ENCODE peak calls at places on chromosome X, in seven cellular contexts. One of them, this sample, is unnamed.

GRCh38 chrX:9310596-9310995 is 154.3 kb upstream of the TBL1X start:
- DNase-seq in A549: no peak
- DNase-seq in prostate gland: no peak
- DNase-seq in right lobe of liver: no peak
- DNase-seq in upper lobe of left lung: no peak
- DNase-seq in GM12892: no peak
- DNase-seq in spleen: no peak
- DNase-seq in this sample: no peak

GRCh38 chrX:22730542-22730941 is 269.2 kb upstream of the DDX53 start:
- DNase-seq in A549: no peak
- DNase-seq in prostate gland: no peak
- DNase-seq in right lobe of liver: no peak
- DNase-seq in upper lobe of left lung: no peak
- DNase-seq in GM12892: no peak
- DNase-seq in spleen: no peak
- DNase-seq in this sample: no peak

GRCh38 chrX:132023896-132024386 is 839 bp downstream of the STK26 start:
- DNase-seq in A549: peak; percentile 2
- DNase-seq in prostate gland: peak; percentile 6
- DNase-seq in right lobe of liver: no peak
- DNase-seq in upper lobe of left lung: peak; percentile 82
- DNase-seq in GM12892: no peak
- DNase-seq in spleen: peak; percentile 87
- DNase-seq in this sample: peak; percentile 4

GRCh38 chrX:374566-374965 is 12.1 kb downstream of the PPP2R3B start:
- DNase-seq in A549: no peak
- DNase-seq in prostate gland: no peak
- DNase-seq in right lobe of liver: no peak
- DNase-seq in upper lobe of left lung: no peak
- DNase-seq in GM12892: no peak
- DNase-seq in spleen: peak; percentile 52
- DNase-seq in this sample: no peak

GRCh38 chrX:109732319-109732779 is 708 bp downstream of the ACSL4 start:
- DNase-seq in A549: peak; percentile 9
- DNase-seq in prostate gland: no peak
- DNase-seq in right lobe of liver: no peak
- DNase-seq in upper lobe of left lung: no peak
- DNase-seq in GM12892: no peak
- DNase-seq in spleen: no peak
- DNase-seq in this sample: peak; percentile 9

GRCh38 chrX:133561251-133561650 is 146.0 kb upstream of the GPC4 start:
- DNase-seq in A549: no peak
- DNase-seq in prostate gland: no peak
- DNase-seq in right lobe of liver: no peak
- DNase-seq in upper lobe of left lung: no peak
- DNase-seq in GM12892: no peak
- DNase-seq in spleen: no peak
- DNase-seq in this sample: no peak

GRCh38 chrX:38468758-38469157 is 92.6 kb upstream of the TSPAN7 start:
- DNase-seq in A549: no peak
- DNase-seq in prostate gland: no peak
- DNase-seq in right lobe of liver: no peak
- DNase-seq in upper lobe of left lung: no peak
- DNase-seq in GM12892: no peak
- DNase-seq in spleen: no peak
- DNase-seq in this sample: no peak

GRCh38 chrX:51802917-51803688 is 59.9 kb downstream of the GSPT2 start:
- DNase-seq in A549: peak; percentile 9
- DNase-seq in prostate gland: peak; percentile 33
- DNase-seq in right lobe of liver: peak; percentile 62
- DNase-seq in upper lobe of left lung: no peak
- DNase-seq in GM12892: peak; percentile 7
- DNase-seq in spleen: peak; percentile 83
- DNase-seq in this sample: no peak

GRCh38 chrX:131728295-131729145 is 184.6 kb downstream of the OR13H1 start:
- DNase-seq in A549: no peak
- DNase-seq in prostate gland: no peak
- DNase-seq in right lobe of liver: peak; percentile 64
- DNase-seq in upper lobe of left lung: no peak
- DNase-seq in GM12892: no peak
- DNase-seq in spleen: peak; percentile 84
- DNase-seq in this sample: no peak

GRCh38 chrX:24148535-24149345 is 789 bp upstream of the ZFX start:
- DNase-seq in A549: no peak
- DNase-seq in prostate gland: no peak
- DNase-seq in right lobe of liver: no peak
- DNase-seq in upper lobe of left lung: no peak
- DNase-seq in GM12892: peak; percentile 25
- DNase-seq in spleen: no peak
- DNase-seq in this sample: no peak

GRCh38 chrX:1380672-1381233 is 11.2 kb downstream of the SLC25A6 start:
- DNase-seq in A549: no peak
- DNase-seq in prostate gland: no peak
- DNase-seq in right lobe of liver: peak; percentile 27
- DNase-seq in upper lobe of left lung: no peak
- DNase-seq in GM12892: no peak
- DNase-seq in spleen: no peak
- DNase-seq in this sample: no peak

GRCh38 chrX:30957753-30958152 is 68.7 kb upstream of the TAB3 start:
- DNase-seq in A549: peak; percentile 5
- DNase-seq in prostate gland: peak; percentile 25
- DNase-seq in right lobe of liver: no peak
- DNase-seq in upper lobe of left lung: no peak
- DNase-seq in GM12892: no peak
- DNase-seq in spleen: no peak
- DNase-seq in this sample: peak; percentile 9

GRCh38 chrX:41785685-41786084 is 61.7 kb downstream of the GPR82 start:
- DNase-seq in A549: no peak
- DNase-seq in prostate gland: no peak
- DNase-seq in right lobe of liver: no peak
- DNase-seq in upper lobe of left lung: no peak
- DNase-seq in GM12892: no peak
- DNase-seq in spleen: no peak
- DNase-seq in this sample: no peak

GRCh38 chrX:129945131-129945530 is 37.3 kb upstream of the BCORL1 start:
- DNase-seq in A549: no peak
- DNase-seq in prostate gland: no peak
- DNase-seq in right lobe of liver: no peak
- DNase-seq in upper lobe of left lung: no peak
- DNase-seq in GM12892: no peak
- DNase-seq in spleen: no peak
- DNase-seq in this sample: no peak

GRCh38 chrX:130895299-130895698 is 7.7 kb downstream of the ENOX2 start:
- DNase-seq in A549: no peak
- DNase-seq in prostate gland: no peak
- DNase-seq in right lobe of liver: no peak
- DNase-seq in upper lobe of left lung: no peak
- DNase-seq in GM12892: no peak
- DNase-seq in spleen: no peak
- DNase-seq in this sample: no peak

GRCh38 chrX:23554304-23554703 is 113.0 kb upstream of the PRDX4 start:
- DNase-seq in A549: peak; percentile 4
- DNase-seq in prostate gland: peak; percentile 10
- DNase-seq in right lobe of liver: no peak
- DNase-seq in upper lobe of left lung: no peak
- DNase-seq in GM12892: no peak
- DNase-seq in spleen: no peak
- DNase-seq in this sample: no peak

GRCh38 chrX:23662853-23663252 is 4.4 kb upstream of the PRDX4 start:
- DNase-seq in A549: no peak
- DNase-seq in prostate gland: no peak
- DNase-seq in right lobe of liver: no peak
- DNase-seq in upper lobe of left lung: no peak
- DNase-seq in GM12892: no peak
- DNase-seq in spleen: no peak
- DNase-seq in this sample: no peak

GRCh38 chrX:87813566-87813965 is 296.0 kb downstream of the KLHL4 start:
- DNase-seq in A549: no peak
- DNase-seq in prostate gland: no peak
- DNase-seq in right lobe of liver: no peak
- DNase-seq in upper lobe of left lung: no peak
- DNase-seq in GM12892: no peak
- DNase-seq in spleen: no peak
- DNase-seq in this sample: peak; percentile 5

GRCh38 chrX:12227412-12228041 is 89.3 kb downstream of the FRMPD4 start:
- DNase-seq in A549: no peak
- DNase-seq in prostate gland: no peak
- DNase-seq in right lobe of liver: no peak
- DNase-seq in upper lobe of left lung: no peak
- DNase-seq in GM12892: no peak
- DNase-seq in spleen: no peak
- DNase-seq in this sample: no peak

GRCh38 chrX:23811135-23811781 is 28.3 kb downstream of the SAT1 start:
- DNase-seq in A549: no peak
- DNase-seq in prostate gland: no peak
- DNase-seq in right lobe of liver: no peak
- DNase-seq in upper lobe of left lung: no peak
- DNase-seq in GM12892: no peak
- DNase-seq in spleen: no peak
- DNase-seq in this sample: no peak

GRCh38 chrX:155998761-155999510 is 1.4 kb downstream of the IL9R start:
- DNase-seq in A549: no peak
- DNase-seq in prostate gland: no peak
- DNase-seq in right lobe of liver: no peak
- DNase-seq in upper lobe of left lung: no peak
- DNase-seq in GM12892: no peak
- DNase-seq in spleen: no peak
- DNase-seq in this sample: no peak

GRCh38 chrX:40646489-40647306 is 663 bp downstream of the CXorf38 start:
- DNase-seq in A549: peak; percentile 18
- DNase-seq in prostate gland: peak; percentile 17
- DNase-seq in right lobe of liver: peak; percentile 80
- DNase-seq in upper lobe of left lung: peak; percentile 87
- DNase-seq in GM12892: peak; percentile 38
- DNase-seq in spleen: peak; percentile 91
- DNase-seq in this sample: no peak

DNA sequence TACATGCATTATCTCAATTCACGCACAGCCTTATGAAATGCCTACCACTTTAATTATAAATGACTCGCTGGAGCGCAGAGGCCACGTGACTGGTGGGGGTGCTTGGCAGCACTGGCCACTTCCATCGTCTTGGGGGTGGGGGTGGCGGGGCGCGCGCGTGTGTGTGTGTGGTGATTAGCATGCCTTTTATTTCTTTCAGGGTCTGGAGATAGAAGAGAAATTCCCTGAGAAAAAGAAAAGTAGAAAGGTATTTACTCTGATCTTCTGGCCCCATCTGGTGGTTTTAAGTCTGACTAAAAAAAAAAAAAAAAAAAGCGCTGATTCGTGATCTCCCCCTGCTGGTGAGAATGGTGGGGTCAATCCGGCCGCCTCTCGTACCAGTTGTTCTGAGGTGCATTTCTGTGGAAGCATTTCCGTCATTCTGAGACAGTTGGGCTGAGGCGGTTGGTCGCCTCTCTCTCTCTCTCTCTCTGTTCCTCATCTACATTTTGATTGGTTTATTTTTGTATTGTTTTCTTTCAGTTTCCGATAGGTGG is at the start of gene CCNB3:
- DNase-seq in A549: peak; percentile 46
- DNase-seq in prostate gland: peak; percentile 33
- DNase-seq in right lobe of liver: peak; percentile 75
- DNase-seq in upper lobe of left lung: peak; percentile 88
- DNase-seq in GM12892: peak; percentile 34
- DNase-seq in spleen: peak; percentile 89
- DNase-seq in this sample: peak; percentile 2
- TF ChIP-seq POLR2A in A549: peak; percentile 44
- TF ChIP-seq POLR2A in prostate gland: no peak
- TF ChIP-seq POLR2A in right lobe of liver: peak; percentile 25
- TF ChIP-seq POLR2A in upper lobe of left lung: no peak
- TF ChIP-seq POLR2A in GM12892: no peak
- TF ChIP-seq POLR2A in spleen: no peak
- TF ChIP-seq POLR2A in this sample: no peak

GRCh38 chrX:154444001-154444754 is at the start of gene FAM50A:
- DNase-seq in A549: peak; percentile 79
- DNase-seq in prostate gland: peak; percentile 67
- DNase-seq in right lobe of liver: peak; percentile 82
- DNase-seq in upper lobe of left lung: peak; percentile 97
- DNase-seq in GM12892: peak; percentile 86
- DNase-seq in spleen: peak; percentile 93
- DNase-seq in this sample: peak; percentile 47
- TF ChIP-seq POLR2A in A549: peak; percentile 29
- TF ChIP-seq POLR2A in prostate gland: peak; percentile 20
- TF ChIP-seq POLR2A in right lobe of liver: peak; percentile 37
- TF ChIP-seq POLR2A in upper lobe of left lung: no peak
- TF ChIP-seq POLR2A in GM12892: no peak
- TF ChIP-seq POLR2A in spleen: no peak
- TF ChIP-seq POLR2A in this sample: peak; percentile 28

DNA sequence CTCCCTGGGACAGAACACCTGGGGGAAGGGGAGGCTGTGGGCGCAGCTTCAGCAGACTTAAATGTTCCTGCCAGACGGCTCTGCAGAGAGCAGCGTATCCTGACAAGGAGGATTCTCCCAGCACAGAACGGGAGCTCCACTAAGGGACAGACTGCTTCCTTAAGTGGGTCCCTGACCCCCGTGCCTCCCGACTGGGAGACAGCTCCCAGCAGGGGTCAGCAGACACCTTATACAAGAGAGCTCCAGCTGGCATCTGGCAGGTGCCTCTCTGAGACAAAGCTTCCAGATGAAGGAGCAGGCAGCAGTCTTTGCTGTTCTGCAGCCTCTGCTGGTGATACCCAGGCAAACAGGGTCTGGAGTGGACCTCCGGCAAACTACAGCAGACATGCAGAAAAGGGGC is 44.5 kb upstream of the FAAH2 start:
- DNase-seq in A549: no peak
- DNase-seq in prostate gland: no peak
- DNase-seq in right lobe of liver: peak; percentile 15
- DNase-seq in upper lobe of left lung: no peak
- DNase-seq in GM12892: no peak
- DNase-seq in spleen: peak; percentile 50
- DNase-seq in this sample: no peak
- TF ChIP-seq POLR2A in A549: no peak
- TF ChIP-seq POLR2A in prostate gland: no peak
- TF ChIP-seq POLR2A in right lobe of liver: no peak
- TF ChIP-seq POLR2A in upper lobe of left lung: no peak
- TF ChIP-seq POLR2A in GM12892: no peak
- TF ChIP-seq POLR2A in spleen: no peak
- TF ChIP-seq POLR2A in this sample: no peak

GRCh38 chrX:103254171-103254824 is 657 bp downstream of the TCEAL8 start:
- DNase-seq in A549: no peak
- DNase-seq in prostate gland: peak; percentile 45
- DNase-seq in right lobe of liver: peak; percentile 64
- DNase-seq in upper lobe of left lung: peak; percentile 33
- DNase-seq in GM12892: no peak
- DNase-seq in spleen: peak; percentile 86
- DNase-seq in this sample: no peak

GRCh38 chrX:103256651-103257050 is 1.7 kb upstream of the TCEAL8 start:
- DNase-seq in A549: no peak
- DNase-seq in prostate gland: no peak
- DNase-seq in right lobe of liver: no peak
- DNase-seq in upper lobe of left lung: no peak
- DNase-seq in GM12892: no peak
- DNase-seq in spleen: no peak
- DNase-seq in this sample: no peak

GRCh38 chrX:103253608-103254007 is 1.3 kb downstream of the TCEAL8 start:
- DNase-seq in A549: no peak
- DNase-seq in prostate gland: no peak
- DNase-seq in right lobe of liver: no peak
- DNase-seq in upper lobe of left lung: no peak
- DNase-seq in GM12892: no peak
- DNase-seq in spleen: no peak
- DNase-seq in this sample: no peak

GRCh38 chrX:103258275-103258674 is 3.3 kb upstream of the TCEAL8 start:
- DNase-seq in A549: no peak
- DNase-seq in prostate gland: no peak
- DNase-seq in right lobe of liver: no peak
- DNase-seq in upper lobe of left lung: no peak
- DNase-seq in GM12892: no peak
- DNase-seq in spleen: no peak
- DNase-seq in this sample: no peak

GRCh38 chrX:103254921-103255455 is at the start of gene TCEAL8:
- DNase-seq in A549: peak; percentile 58
- DNase-seq in prostate gland: peak; percentile 81
- DNase-seq in right lobe of liver: peak; percentile 83
- DNase-seq in upper lobe of left lung: no peak
- DNase-seq in GM12892: no peak
- DNase-seq in spleen: peak; percentile 93
- DNase-seq in this sample: peak; percentile 47
- TF ChIP-seq POLR2A in A549: peak; percentile 31
- TF ChIP-seq POLR2A in prostate gland: peak; percentile 62
- TF ChIP-seq POLR2A in right lobe of liver: peak; percentile 32
- TF ChIP-seq POLR2A in upper lobe of left lung: no peak
- TF ChIP-seq POLR2A in GM12892: no peak
- TF ChIP-seq POLR2A in spleen: no peak
- TF ChIP-seq POLR2A in this sample: peak; percentile 42

This sample was measured in H54.